ENCODE peak calls at places on chromosome 22, in nine cellular contexts. X is tibial nerve, N is ascending aorta, Q is fibroblast of mammary gland, D is NCI-H1092 treated with DMSO at 0.1 percent for 48 hours, B is BE2C, I is K562, F is kidney tubule cell, M is RWPE1. A is an unnamed sample.
A peak's percentile ranks its signal among the peaks of the same experiment; 100 is the strongest.

GRCh38 chr22:35154937-35155387 is 89.0 kb downstream of the ISX start:
- DNase-seq in X (peak; percentile 51), N (no peak), Q (peak; percentile 44), D (peak; percentile 68), B (peak; percentile 78), I (peak; percentile 60), F (peak; percentile 57), M (peak; percentile 39), A (peak; percentile 48)

GRCh38 chr22:32079110-32080089 is 36.3 kb downstream of the SLC5A1 start:
- DNase-seq in X (no peak), N (no peak), Q (peak; percentile 45), D (no peak), B (no peak), I (no peak), F (peak; percentile 90), M (peak; percentile 81), A (peak; percentile 91)

GRCh38 chr22:33379836-33380235 is 321.7 kb upstream of the SYN3 start:
- DNase-seq in X (no peak), N (no peak), Q (no peak), D (no peak), B (no peak), I (no peak), F (no peak), M (no peak), A (no peak)

GRCh38 chr22:44574057-44574456 is 76.0 kb upstream of the RTL6 start:
- DNase-seq in X (no peak), N (no peak), Q (peak; percentile 65), D (no peak), B (no peak), I (no peak), F (peak; percentile 81), M (peak; percentile 66), A (peak; percentile 90)

GRCh38 chr22:32325416-32325801 is 32.3 kb upstream of the RFPL3 start:
- DNase-seq in X (no peak), N (no peak), Q (no peak), D (peak; percentile 6), B (peak; percentile 70), I (no peak), F (no peak), M (no peak), A (no peak)

GRCh38 chr22:25919452-25919851 is 177.5 kb downstream of the MYO18B start:
- DNase-seq in X (no peak), N (no peak), Q (no peak), D (peak; percentile 76), B (no peak), I (no peak), F (no peak), M (no peak), A (no peak)

GRCh38 chr22:35476341-35476740 is 64.3 kb upstream of the RASD2 start:
- DNase-seq in X (no peak), N (no peak), Q (no peak), D (peak; percentile 17), B (no peak), I (no peak), F (peak; percentile 63), M (no peak), A (no peak)

GRCh38 chr22:50104149-50104548 is 14.3 kb downstream of the MOV10L1 start:
- DNase-seq in X (no peak), N (no peak), Q (no peak), D (no peak), B (no peak), I (no peak), F (no peak), M (no peak), A (no peak)

GRCh38 chr22:20164863-20165262 is 14.0 kb upstream of the CCDC188 start:
- DNase-seq in X (no peak), N (no peak), Q (no peak), D (no peak), B (peak; percentile 61), I (no peak), F (no peak), M (no peak), A (no peak)

GRCh38 chr22:35480143-35480542 is 60.5 kb upstream of the RASD2 start:
- DNase-seq in X (no peak), N (no peak), Q (peak; percentile 47), D (peak; percentile 50), B (peak; percentile 46), I (no peak), F (peak; percentile 86), M (no peak), A (no peak)

GRCh38 chr22:35150163-35151107 is 84.5 kb downstream of the ISX start:
- DNase-seq in X (peak; percentile 40), N (no peak), Q (peak; percentile 37), D (peak; percentile 43), B (peak; percentile 82), I (peak; percentile 55), F (peak; percentile 60), M (peak; percentile 5), A (peak; percentile 19)

GRCh38 chr22:24450600-24450999 is 23.2 kb downstream of the ADORA2A start:
- DNase-seq in X (no peak), N (no peak), Q (no peak), D (peak; percentile 20), B (peak; percentile 91), I (no peak), F (no peak), M (no peak), A (no peak)

GRCh38 chr22:40118979-40119378 is 58.7 kb upstream of the TNRC6B start:
- DNase-seq in X (no peak), N (no peak), Q (no peak), D (no peak), B (no peak), I (no peak), F (no peak), M (no peak), A (no peak)

GRCh38 chr22:37273126-37273845 is 9.0 kb upstream of the CYTH4 start:
- DNase-seq in X (no peak), N (no peak), Q (peak; percentile 78), D (no peak), B (no peak), I (peak; percentile 39), F (peak; percentile 56), M (no peak), A (no peak)

GRCh38 chr22:41700105-41700358 is 729 bp downstream of the MEI1 start:
- DNase-seq in X (no peak), N (no peak), Q (no peak), D (no peak), B (no peak), I (no peak), F (no peak), M (no peak), A (no peak)

GRCh38 chr22:25643232-25644000 is 78.9 kb downstream of the GRK3 start:
- DNase-seq in X (no peak), N (no peak), Q (no peak), D (no peak), B (no peak), I (no peak), F (no peak), M (no peak), A (no peak)

GRCh38 chr22:39405346-39406085 is 5.9 kb downstream of the TAB1 start:
- DNase-seq in X (no peak), N (no peak), Q (peak; percentile 89), D (no peak), B (no peak), I (no peak), F (no peak), M (no peak), A (no peak)

GRCh38 chr22:21766933-21767462 is 31.4 kb upstream of the YPEL1 start:
- DNase-seq in X (no peak), N (no peak), Q (no peak), D (no peak), B (no peak), I (no peak), F (no peak), M (no peak), A (no peak)

GRCh38 chr22:17807086-17807485 is 32.8 kb upstream of the BID start:
- DNase-seq in X (no peak), N (no peak), Q (no peak), D (no peak), B (no peak), I (no peak), F (no peak), M (no peak), A (no peak)

GRCh38 chr22:38072322-38073149 is 11.4 kb downstream of the SLC16A8 start:
- DNase-seq in X (no peak), N (no peak), Q (no peak), D (no peak), B (no peak), I (no peak), F (no peak), M (no peak), A (no peak)

GRCh38 chr22:46090051-46090591 is 60.2 kb upstream of the PPARA start:
- DNase-seq in X (no peak), N (no peak), Q (peak; percentile 72), D (no peak), B (peak; percentile 37), I (no peak), F (peak; percentile 48), M (no peak), A (no peak)

GRCh38 chr22:22048981-22049531 is 66.5 kb upstream of the TOP3B start:
- DNase-seq in X (no peak), N (no peak), Q (no peak), D (no peak), B (no peak), I (no peak), F (no peak), M (no peak), A (no peak)

GRCh38 chr22:27581241-27581640 is 220.3 kb downstream of the MN1 start:
- DNase-seq in X (no peak), N (no peak), Q (no peak), D (no peak), B (no peak), I (no peak), F (no peak), M (no peak), A (no peak)

GRCh38 chr22:29679316-29679715 is 40.5 kb upstream of the CABP7 start:
- DNase-seq in X (no peak), N (no peak), Q (no peak), D (no peak), B (no peak), I (no peak), F (no peak), M (no peak), A (no peak)

GRCh38 chr22:26172389-26172990 is 3.2 kb downstream of the SEZ6L start:
- DNase-seq in X (no peak), N (no peak), Q (peak; percentile 13), D (peak; percentile 85), B (peak; percentile 78), I (peak; percentile 46), F (peak; percentile 50), M (peak; percentile 22), A (peak; percentile 34)

GRCh38 chr22:48039326-48039725 is 1276.9 kb downstream of the TBC1D22A start:
- DNase-seq in X (no peak), N (no peak), Q (no peak), D (no peak), B (no peak), I (no peak), F (no peak), M (no peak), A (no peak)

GRCh38 chr22:45120931-45121330 is 42.8 kb upstream of the NUP50 start:
- DNase-seq in X (no peak), N (no peak), Q (peak; percentile 56), D (no peak), B (no peak), I (no peak), F (no peak), M (no peak), A (peak; percentile 11)

GRCh38 chr22:22110548-22111266 is 128.1 kb upstream of the TOP3B start:
- DNase-seq in X (no peak), N (no peak), Q (peak; percentile 57), D (peak; percentile 4), B (peak; percentile 64), I (peak; percentile 96), F (peak; percentile 90), M (peak; percentile 74), A (peak; percentile 93)

GRCh38 chr22:34950480-34950879 is 115.5 kb upstream of the ISX start:
- DNase-seq in X (no peak), N (no peak), Q (no peak), D (no peak), B (no peak), I (no peak), F (peak; percentile 35), M (no peak), A (no peak)

GRCh38 chr22:42489000-42489399 is 30.6 kb downstream of the RRP7A start:
- DNase-seq in X (no peak), N (no peak), Q (no peak), D (no peak), B (no peak), I (no peak), F (no peak), M (no peak), A (no peak)

GRCh38 chr22:30224161-30224857 is 22.2 kb downstream of the LIF start:
- DNase-seq in X (no peak), N (no peak), Q (no peak), D (no peak), B (no peak), I (no peak), F (peak; percentile 88), M (no peak), A (peak; percentile 52)

A was measured in epithelial cell of esophagus.